ENCODE peak calls at places on chromosomes 3 and 15, in nine cellular contexts. K, Y, S, M, T, E, Z, C and H are unnamed samples.

GRCh38 chr15:68500363-68501317 is 68.7 kb upstream of the ITGA11 start:
- DNase-seq in K (no peak), Y (no peak), S (no peak), M (no peak), T (no peak), E (no peak), Z (no peak), C (no peak), H (no peak)

GRCh38 chr3:188507244-188507720 is 353.3 kb downstream of the LPP start:
- DNase-seq in K (no peak), Y (no peak), S (no peak), M (no peak), T (no peak), E (peak; percentile 95), Z (no peak), C (peak; percentile 53), H (no peak)

GRCh38 chr15:62822228-62822627 is 220.3 kb upstream of the TPM1 start:
- DNase-seq in K (no peak), Y (no peak), S (no peak), M (no peak), T (peak; percentile 46), E (no peak), Z (no peak), C (no peak), H (no peak)

GRCh38 chr3:62567097-62568021 is 194.0 kb upstream of the FEZF2 start:
- DNase-seq in K (no peak), Y (no peak), S (no peak), M (no peak), T (peak; percentile 21), E (peak; percentile 68), Z (no peak), C (peak; percentile 41), H (no peak)

GRCh38 chr3:48445277-48445882 is 1.2 kb upstream of the ATRIP start:
- DNase-seq in K (no peak), Y (no peak), S (no peak), M (no peak), T (no peak), E (no peak), Z (no peak), C (no peak), H (no peak)

GRCh38 chr3:139434764-139435291 is 41.5 kb downstream of the RBP2 start:
- DNase-seq in K (no peak), Y (peak; percentile 70), S (no peak), M (no peak), T (no peak), E (no peak), Z (no peak), C (no peak), H (peak; percentile 65)

GRCh38 chr15:42138411-42138810 is 18.0 kb downstream of the PLA2G4F start:
- DNase-seq in K (no peak), Y (peak; percentile 31), S (no peak), M (no peak), T (no peak), E (no peak), Z (peak; percentile 12), C (no peak), H (no peak)

GRCh38 chr3:100437879-100438622 is 36.7 kb downstream of the LNP1 start:
- DNase-seq in K (no peak), Y (no peak), S (no peak), M (no peak), T (no peak), E (no peak), Z (no peak), C (no peak), H (no peak)

GRCh38 chr3:139572847-139573672 is 33.5 kb upstream of the RBP1 start:
- DNase-seq in K (no peak), Y (no peak), S (no peak), M (no peak), T (no peak), E (no peak), Z (no peak), C (no peak), H (no peak)

GRCh38 chr3:72887723-72888545 is at the start of gene GXYLT2:
- DNase-seq in K (no peak), Y (peak; percentile 91), S (peak; percentile 47), M (peak; percentile 32), T (peak; percentile 76), E (no peak), Z (peak; percentile 35), C (no peak), H (peak; percentile 85)

GRCh38 chr3:149658444-149659172 is 783 bp upstream of the WWTR1 start:
- DNase-seq in K (no peak), Y (peak; percentile 85), S (no peak), M (peak; percentile 78), T (peak; percentile 53), E (peak; percentile 61), Z (no peak), C (peak; percentile 58), H (peak; percentile 51)

GRCh38 chr3:23953523-23953922 is 8.4 kb downstream of the NR1D2 start:
- DNase-seq in K (no peak), Y (no peak), S (no peak), M (no peak), T (no peak), E (no peak), Z (no peak), C (no peak), H (no peak)

GRCh38 chr3:152610621-152611020 is 224.3 kb upstream of the P2RY1 start:
- DNase-seq in K (no peak), Y (no peak), S (no peak), M (no peak), T (no peak), E (no peak), Z (no peak), C (no peak), H (no peak)

GRCh38 chr15:82767163-82767829 is 38.6 kb downstream of the FSD2 start:
- DNase-seq in K (no peak), Y (no peak), S (no peak), M (no peak), T (no peak), E (no peak), Z (no peak), C (no peak), H (no peak)

GRCh38 chr3:161356287-161356686 is 15.0 kb downstream of the SPTSSB start:
- DNase-seq in K (no peak), Y (no peak), S (no peak), M (no peak), T (no peak), E (no peak), Z (no peak), C (no peak), H (no peak)

GRCh38 chr3:196207833-196208607 is 3.2 kb downstream of the ZDHHC19 start:
- DNase-seq in K (peak; percentile 55), Y (peak; percentile 97), S (no peak), M (no peak), T (peak; percentile 64), E (no peak), Z (peak; percentile 65), C (no peak), H (peak; percentile 80)

DNA sequence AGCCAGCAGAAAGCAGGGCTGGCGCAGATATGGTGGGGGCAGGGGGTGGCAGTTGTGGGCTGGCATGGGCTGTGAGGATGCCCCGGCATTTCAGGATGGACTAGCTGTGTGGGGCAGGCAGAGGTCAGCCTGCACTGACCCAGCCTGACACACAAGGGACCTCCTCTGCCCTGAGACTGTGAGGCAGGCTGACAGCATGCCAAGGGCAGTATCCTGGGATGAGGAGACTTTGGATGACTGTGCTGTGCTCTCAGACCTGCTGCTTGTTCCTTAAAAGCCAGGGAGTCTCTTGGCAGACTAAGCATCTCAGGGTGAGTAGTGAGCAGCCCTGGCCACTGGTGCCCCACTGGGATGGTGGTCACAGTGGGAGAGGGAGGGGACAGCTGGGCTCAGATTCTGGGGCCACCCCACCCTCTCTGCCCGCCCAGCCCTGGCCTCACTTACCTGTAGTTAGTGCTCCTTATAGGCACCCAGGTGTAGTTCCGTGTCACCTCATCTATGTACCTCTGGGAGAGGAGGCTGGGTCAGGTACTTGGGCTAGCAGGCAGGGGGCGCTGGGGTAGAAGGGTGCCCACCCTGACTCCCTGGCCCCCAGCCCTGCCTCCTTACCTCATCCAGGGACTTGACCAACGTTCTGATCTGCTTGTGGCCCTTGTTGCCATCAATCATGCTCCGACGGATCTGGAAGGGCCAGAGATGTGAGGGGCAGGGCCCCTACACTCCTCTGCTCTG is 16.0 kb upstream of the TMEM115 start:
- DNase-seq in K (no peak), Y (peak; percentile 79), S (no peak), M (no peak), T (no peak), E (no peak), Z (no peak), C (no peak), H (no peak)
- TF ChIP-seq CTCF in K (no peak), Y (peak; percentile 74), S (peak; percentile 13), M (no peak), T (no peak), E (no peak), Z (no peak), C (peak; percentile 16), H (no peak)

GRCh38 chr15:94844533-94845390 is 613.4 kb downstream of the MCTP2 start:
- DNase-seq in K (no peak), Y (peak; percentile 84), S (no peak), M (no peak), T (peak; percentile 90), E (peak; percentile 12), Z (no peak), C (no peak), H (peak; percentile 43)
- TF ChIP-seq CTCF in K (no peak), Y (no peak), S (no peak), M (no peak), T (no peak), E (no peak), Z (no peak), C (no peak), H (no peak)

GRCh38 chr3:186930639-186931486 is 537 bp downstream of the ST6GAL1 start:
- DNase-seq in K (peak; percentile 88), Y (peak; percentile 95), S (peak; percentile 83), M (peak; percentile 97), T (peak; percentile 71), E (no peak), Z (peak; percentile 69), C (peak; percentile 48), H (peak; percentile 73)

GRCh38 chr3:186929676-186930075 is 650 bp upstream of the ST6GAL1 start:
- DNase-seq in K (no peak), Y (no peak), S (no peak), M (no peak), T (no peak), E (no peak), Z (no peak), C (no peak), H (no peak)

GRCh38 chr3:186929186-186929585 is 1.1 kb upstream of the ST6GAL1 start:
- DNase-seq in K (no peak), Y (no peak), S (no peak), M (no peak), T (no peak), E (no peak), Z (no peak), C (no peak), H (no peak)

GRCh38 chr3:186931487-186932280 is 1.4 kb downstream of the ST6GAL1 start:
- DNase-seq in K (no peak), Y (peak; percentile 89), S (peak; percentile 45), M (peak; percentile 66), T (peak; percentile 84), E (peak; percentile 16), Z (peak; percentile 69), C (peak; percentile 27), H (peak; percentile 47)

GRCh38 chr3:186930143-186930638 is at the start of gene ST6GAL1:
- DNase-seq in K (peak; percentile 86), Y (peak; percentile 95), S (peak; percentile 84), M (peak; percentile 88), T (peak; percentile 83), E (no peak), Z (peak; percentile 75), C (peak; percentile 58), H (peak; percentile 87)
- TF ChIP-seq CTCF in K (peak; percentile 16), Y (peak; percentile 58), S (peak; percentile 47), M (peak; percentile 48), T (peak; percentile 17), E (peak; percentile 45), Z (no peak), C (peak; percentile 63), H (peak; percentile 49)

GRCh38 chr3:181278468-181279238 is 289.1 kb upstream of the DNAJC19 start:
- DNase-seq in K (no peak), Y (no peak), S (no peak), M (peak; percentile 53), T (no peak), E (no peak), Z (no peak), C (no peak), H (no peak)
- TF ChIP-seq CTCF in K (peak; percentile 54), Y (peak; percentile 72), S (peak; percentile 32), M (peak; percentile 80), T (no peak), E (peak; percentile 17), Z (no peak), C (no peak), H (peak; percentile 23)